ENCODE peak calls at places on chromosomes 5 and 9, in eight cellular contexts. E is pancreas, U is thyroid gland, S is IMR-90, T is cardiac muscle cell, X is hepatocyte, B is OCI-LY7, C is heart right ventricle. A is an unnamed sample.

GRCh38 chr9:132947751-132948150 is 3.3 kb upstream of the TSC1 start:
- DNase-seq in X (no peak), T (no peak), S (no peak), B (no peak), U (no peak), C (no peak), E (no peak), A (no peak)

GRCh38 chr9:4866239-4866969 is 73.7 kb downstream of the RCL1 start:
- DNase-seq in U (no peak), X (no peak), T (no peak), E (no peak), B (no peak), C (no peak), S (peak), A (no peak)

GRCh38 chr5:13921573-13921972 is 22.9 kb downstream of the DNAH5 start:
- DNase-seq in S (peak), C (no peak), E (no peak), T (no peak), B (no peak), U (no peak), X (no peak), A (no peak)

GRCh38 chr5:42645138-42645537 is 111.5 kb upstream of the CCDC152 start:
- DNase-seq in X (no peak), T (no peak), C (no peak), E (no peak), S (no peak), B (no peak), U (no peak), A (no peak)

GRCh38 chr5:73895471-73895870 is 269.5 kb downstream of the ARHGEF28 start:
- DNase-seq in U (no peak), X (no peak), S (no peak), E (no peak), T (no peak), C (no peak), B (no peak), A (no peak)

GRCh38 chr9:31388660-31389059 is 995.8 kb upstream of the ACO1 start:
- DNase-seq in C (no peak), E (no peak), T (no peak), U (no peak), S (no peak), B (no peak), X (no peak), A (no peak)

GRCh38 chr5:132429451-132430440 is 60.2 kb downstream of the SLC22A5 start:
- DNase-seq in X (no peak), E (peak), T (no peak), C (no peak), B (no peak), U (no peak), S (no peak), A (no peak)

GRCh38 chr5:1786621-1787471 is 12.8 kb downstream of the MRPL36 start:
- DNase-seq in B (no peak), S (no peak), T (no peak), E (no peak), X (no peak), U (no peak), C (no peak), A (no peak)

GRCh38 chr5:11407553-11408145 is 496.6 kb downstream of the CTNND2 start:
- DNase-seq in S (no peak), E (no peak), C (no peak), X (no peak), B (no peak), T (no peak), U (no peak), A (no peak)

GRCh38 chr5:79985288-79985687 is 5.8 kb downstream of the MTX3 start:
- DNase-seq in U (no peak), X (no peak), C (no peak), T (no peak), E (no peak), S (no peak), B (no peak), A (no peak)

GRCh38 chr9:115069302-115069701 is 48.7 kb downstream of the TNC start:
- DNase-seq in B (no peak), U (no peak), E (no peak), S (no peak), T (no peak), C (no peak), X (no peak), A (no peak)

GRCh38 chr5:82551840-82552385 is 273.8 kb upstream of the RPS23 start:
- DNase-seq in U (no peak), E (no peak), T (no peak), C (no peak), B (no peak), S (no peak), X (no peak), A (no peak)

GRCh38 chr5:116404001-116404400 is 170.6 kb downstream of the SEMA6A start:
- DNase-seq in T (no peak), B (no peak), C (no peak), U (no peak), S (no peak), X (no peak), E (no peak), A (no peak)

GRCh38 chr9:78031271-78031825 is at the start of gene GNAQ:
- DNase-seq in X (peak), S (peak), C (peak), T (no peak), U (no peak), B (no peak), E (no peak), A (no peak)

GRCh38 chr9:130140701-130141100 is 31.5 kb upstream of the NCS1 start:
- DNase-seq in X (no peak), E (no peak), S (no peak), B (no peak), T (no peak), C (no peak), U (no peak), A (no peak)

GRCh38 chr5:878125-878524 is 14.5 kb downstream of the BRD9 start:
- DNase-seq in X (no peak), S (no peak), E (no peak), B (no peak), U (no peak), T (no peak), C (no peak), A (no peak)

GRCh38 chr9:136740491-136740890 is 2.2 kb downstream of the LCN10 start:
- DNase-seq in X (no peak), T (no peak), E (no peak), U (no peak), B (no peak), S (no peak), C (no peak), A (no peak)

GRCh38 chr9:130189840-130190239 is 17.6 kb downstream of the NCS1 start:
- DNase-seq in U (no peak), E (no peak), B (no peak), T (peak), S (peak), X (no peak), C (no peak), A (no peak)

GRCh38 chr5:93995126-93995621 is 253.8 kb upstream of the POU5F2 start:
- DNase-seq in C (no peak), T (no peak), E (no peak), S (no peak), U (no peak), X (no peak), B (no peak), A (no peak)

GRCh38 chr9:88308831-88309230 is 79.4 kb upstream of the SPIN1 start:
- DNase-seq in X (no peak), U (no peak), T (no peak), S (no peak), E (no peak), B (no peak), C (no peak), A (no peak)

GRCh38 chr5:1545798-1546355 is 22.1 kb upstream of the LPCAT1 start:
- DNase-seq in U (peak), S (no peak), T (no peak), B (no peak), C (no peak), E (no peak), X (no peak), A (no peak)

GRCh38 chr5:10563132-10563939 is 534 bp upstream of the ANKRD33B start:
- DNase-seq in X (peak), C (peak), U (peak), E (peak), T (peak), B (peak), S (peak), A (peak)

GRCh38 chr9:124238546-124239140 is 19.1 kb upstream of the NEK6 start:
- DNase-seq in T (no peak), U (no peak), C (no peak), X (no peak), B (no peak), S (no peak), E (no peak), A (no peak)

GRCh38 chr5:132466453-132467291 is 23.9 kb downstream of the IRF1 start:
- DNase-seq in T (peak), U (no peak), B (peak), X (no peak), C (no peak), S (peak), E (no peak), A (peak)

GRCh38 chr9:110021891-110022290 is 186.1 kb downstream of the C9orf152 start:
- DNase-seq in C (no peak), B (peak), S (no peak), U (no peak), T (no peak), E (no peak), X (no peak), A (no peak)

GRCh38 chr5:126732716-126733115 is 44.2 kb upstream of the LMNB1 start:
- DNase-seq in C (no peak), X (no peak), B (no peak), U (no peak), S (no peak), T (no peak), E (no peak), A (peak)

GRCh38 chr9:2087500-2088313 is 72.6 kb downstream of the SMARCA2 start:
- DNase-seq in C (no peak), E (no peak), S (peak), B (peak), U (no peak), X (peak), T (peak), A (peak)

GRCh38 chr5:172665049-172665541 is 24.0 kb downstream of the NEURL1B start:
- DNase-seq in B (no peak), X (no peak), S (no peak), C (no peak), T (no peak), E (no peak), U (no peak), A (no peak)

DNA sequence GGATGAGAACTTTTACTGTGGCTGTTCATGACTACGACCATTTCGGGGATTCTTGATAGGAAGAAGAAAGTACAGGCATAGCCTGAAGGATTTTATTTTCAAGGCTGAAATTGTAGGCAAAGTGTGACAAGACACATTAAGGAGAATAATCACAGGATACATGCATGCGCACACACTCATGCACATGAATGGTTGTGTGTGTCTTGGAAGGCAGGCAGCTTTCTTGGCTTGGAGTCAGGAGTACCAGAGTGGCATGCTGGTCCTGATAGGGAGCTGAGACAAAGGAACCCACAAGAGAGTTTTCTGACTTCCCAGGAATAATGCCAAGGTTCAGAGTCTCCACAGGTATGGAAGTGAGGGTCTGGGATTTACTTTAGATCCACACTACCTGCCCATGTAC is 22.2 kb downstream of the PLK2 start:
- DNase-seq in E (no peak), C (no peak), T (no peak), X (no peak), S (no peak), B (no peak), U (no peak), A (no peak)
- H3K27ac ChIP-seq in E (no peak), C (no peak), T (no peak), X (no peak), S (no peak), B (no peak), U (no peak), A (no peak)

GRCh38 chr5:139148306-139148705 is 49.9 kb downstream of the SIL1 start:
- DNase-seq in C (no peak), T (no peak), U (peak), E (peak), S (no peak), B (no peak), X (no peak), A (no peak)
- H3K4me3 ChIP-seq in C (no peak), T (no peak), U (no peak), E (no peak), S (no peak), B (no peak), X (no peak), A (no peak)

GRCh38 chr5:96627792-96628191 is 34.4 kb upstream of the CAST start:
- DNase-seq in U (no peak), B (no peak), X (no peak), E (no peak), C (no peak), T (no peak), S (no peak), A (no peak)
- H3K27ac ChIP-seq in U (no peak), B (no peak), X (peak), E (peak), C (no peak), T (no peak), S (no peak), A (no peak)

GRCh38 chr5:159262472-159262858 is 625 bp upstream of the UBLCP1 start:
- DNase-seq in T (peak), E (no peak), C (no peak), B (no peak), U (no peak), S (peak), X (no peak), A (no peak)
- H3K4me3 ChIP-seq in T (peak), E (peak), C (peak), B (peak), U (peak), S (peak), X (peak), A (peak)

DNA sequence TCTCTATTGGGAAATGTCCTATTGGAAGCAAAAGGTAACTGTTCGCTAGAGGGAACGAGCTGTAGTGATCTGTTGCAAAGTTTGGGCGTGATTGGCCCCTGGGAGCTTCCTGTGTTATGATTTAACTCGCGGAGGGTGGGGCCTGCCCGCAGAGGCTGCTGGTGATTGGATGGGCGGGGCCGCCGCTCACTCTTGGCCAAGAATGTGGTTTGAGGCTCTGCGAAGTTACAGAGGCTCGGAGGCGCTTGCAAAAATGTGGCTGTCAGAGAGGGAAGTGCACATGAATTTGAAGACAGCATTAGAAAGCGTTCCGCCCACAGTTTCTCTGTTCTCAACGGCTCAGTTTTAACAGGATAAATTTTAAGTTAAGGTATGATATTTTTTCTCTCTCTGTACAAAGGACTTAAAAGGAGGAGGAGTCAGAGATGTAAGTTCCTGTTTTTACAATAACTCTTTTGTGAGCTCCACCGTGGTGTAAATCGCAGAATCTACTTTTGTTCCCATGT is 46.9 kb downstream of the CNTRL start:
- DNase-seq in T (peak), X (peak), E (peak), B (peak), C (peak), S (peak), U (peak), A (peak)
- H3K27ac ChIP-seq in T (peak), X (peak), E (peak), B (peak), C (peak), S (no peak), U (no peak), A (no peak)

A was measured in mesendoderm.